ENCODE peak calls at places on chromosomes 11 and 22, in four cellular contexts. Z, R, U and K are unnamed samples.

GRCh38 chr11:104104664-104105063 is 59.3 kb downstream of the PDGFD start:
- DNase-seq in Z (no peak), R (no peak), U (no peak), K (no peak)

GRCh38 chr22:34975721-34976120 is 90.2 kb upstream of the ISX start:
- DNase-seq in U (no peak), Z (no peak), R (no peak), K (no peak)

GRCh38 chr11:70678931-70679900 is 280.9 kb downstream of the CTTN start:
- DNase-seq in R (no peak), Z (no peak), U (no peak), K (no peak)

GRCh38 chr11:64306876-64307622 is 1.7 kb downstream of the ESRRA start:
- DNase-seq in U (no peak), R (no peak), Z (peak), K (no peak)

GRCh38 chr11:65225284-65226102 is 36.3 kb upstream of the POLA2 start:
- DNase-seq in U (no peak), Z (peak), R (peak), K (peak)

GRCh38 chr22:24402460-24403192 is 24.8 kb upstream of the ADORA2A start:
- DNase-seq in Z (peak), U (peak), R (no peak), K (no peak)

GRCh38 chr11:112901904-112902303 is 59.3 kb upstream of the NCAM1 start:
- DNase-seq in Z (no peak), U (no peak), R (no peak), K (no peak)

GRCh38 chr11:35526370-35526792 is 965 bp upstream of the PAMR1 start:
- DNase-seq in Z (no peak), R (no peak), U (no peak), K (peak)

GRCh38 chr11:103170865-103171264 is 61.6 kb downstream of the DYNC2H1 start:
- DNase-seq in Z (no peak), R (no peak), U (no peak), K (no peak)

GRCh38 chr11:79090191-79090590 is 350.6 kb downstream of the TENM4 start:
- DNase-seq in R (no peak), U (no peak), Z (no peak), K (no peak)
- TF ChIP-seq SP1 in R (no peak), U (no peak), Z (no peak), K (no peak)

GRCh38 chr22:27429476-27429875 is 372.1 kb downstream of the MN1 start:
- DNase-seq in R (no peak), Z (no peak), U (no peak), K (no peak)

GRCh38 chr22:27431896-27432295 is 369.7 kb downstream of the MN1 start:
- DNase-seq in R (no peak), U (no peak), Z (no peak), K (no peak)

GRCh38 chr22:27434898-27435297 is 366.7 kb downstream of the MN1 start:
- DNase-seq in Z (no peak), U (no peak), R (no peak), K (no peak)

GRCh38 chr22:27433585-27434190 is 367.9 kb downstream of the MN1 start:
- DNase-seq in R (no peak), U (no peak), Z (no peak), K (no peak)

DNA sequence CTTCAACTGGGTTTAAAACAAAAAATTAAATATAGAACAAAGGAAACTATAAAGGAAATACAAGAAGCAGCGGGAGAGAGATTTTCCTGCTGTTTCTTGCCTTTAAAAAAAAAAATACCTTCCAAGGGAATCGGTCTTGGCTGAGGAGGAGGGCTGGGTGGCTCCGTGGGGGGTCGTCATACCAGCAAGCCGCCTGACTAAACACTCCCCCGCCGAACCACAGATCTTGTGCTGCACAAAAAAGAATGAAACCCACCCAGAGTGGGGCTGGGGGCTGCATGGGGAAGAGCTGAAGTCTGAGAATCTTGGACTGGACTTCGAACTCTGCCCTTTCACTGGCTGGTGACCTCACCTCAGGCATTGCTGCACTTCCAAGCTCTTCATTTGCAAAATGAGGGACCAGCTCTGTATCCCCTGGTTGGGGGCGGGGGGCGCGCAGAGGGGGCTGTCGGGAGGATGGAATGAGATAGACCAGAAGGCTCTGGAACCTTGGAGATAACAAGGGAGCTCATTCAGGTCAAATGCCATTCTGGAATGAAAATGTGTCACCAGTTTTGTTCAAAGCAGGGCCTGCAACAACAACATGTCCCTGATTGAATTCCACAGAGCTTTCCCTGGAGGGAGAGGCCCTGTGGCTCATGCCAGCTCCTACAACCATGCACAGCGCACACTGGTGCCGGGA is 370.6 kb downstream of the MN1 start:
- DNase-seq in U (no peak), R (no peak), Z (no peak), K (no peak)
- TF ChIP-seq BHLHE40 in U (no peak), R (no peak), Z (no peak), K (no peak)

DNA sequence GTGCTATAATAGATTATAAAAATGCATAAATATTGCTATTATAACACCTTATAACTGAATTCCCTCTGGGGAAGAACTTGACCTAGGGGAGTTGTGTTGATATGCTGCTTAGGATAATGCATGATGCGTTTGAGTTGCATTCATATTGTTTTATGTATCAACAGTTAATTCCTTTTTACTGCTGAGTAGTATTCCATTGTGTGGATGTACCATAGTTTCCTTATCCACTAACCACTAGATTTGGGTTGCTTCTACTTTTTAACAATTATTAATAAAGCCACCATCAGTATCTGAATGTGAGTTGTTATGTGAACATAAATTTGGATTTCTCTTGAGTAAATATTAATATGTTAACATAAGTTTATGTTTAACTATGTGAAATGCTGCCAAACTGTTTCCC is 19.7 kb upstream of the LRRC4C start:
- DNase-seq in Z (no peak), R (no peak), U (no peak), K (no peak)
- TF ChIP-seq SP1 in Z (no peak), R (no peak), U (no peak), K (no peak)

GRCh38 chr11:116980136-116980793 is 118.0 kb downstream of the SIK3 start:
- DNase-seq in R (no peak), U (peak), Z (no peak), K (no peak)
- TF ChIP-seq BHLHE40 in R (no peak), U (no peak), Z (no peak), K (no peak)